ENCODE peak calls at places on chromosomes 1 and 21, in eight cellular contexts. One of them, this sample, is unnamed.
A peak's percentile ranks its signal among the peaks of the same experiment; 100 is the strongest.

GRCh38 chr1:185227161-185227560 is 70.2 kb downstream of the SWT1 start:
- DNase-seq in neural crest cell: no peak
- DNase-seq in ovary: no peak
- DNase-seq in AG04449: no peak
- DNase-seq in neural progenitor cell: no peak
- DNase-seq in H9: no peak
- DNase-seq in GM13976: no peak
- DNase-seq in endothelial cell: no peak
- DNase-seq in this sample: no peak

GRCh38 chr1:189616893-189617292 is 860.8 kb downstream of the BRINP3 start:
- DNase-seq in neural crest cell: no peak
- DNase-seq in ovary: no peak
- DNase-seq in AG04449: peak; percentile 23
- DNase-seq in neural progenitor cell: no peak
- DNase-seq in H9: no peak
- DNase-seq in GM13976: no peak
- DNase-seq in endothelial cell: no peak
- DNase-seq in this sample: no peak

GRCh38 chr1:230215049-230215448 is 148.0 kb downstream of the GALNT2 start:
- DNase-seq in neural crest cell: no peak
- DNase-seq in ovary: peak; percentile 67
- DNase-seq in AG04449: no peak
- DNase-seq in neural progenitor cell: peak; percentile 52
- DNase-seq in H9: peak; percentile 45
- DNase-seq in GM13976: no peak
- DNase-seq in endothelial cell: peak; percentile 39
- DNase-seq in this sample: no peak

GRCh38 chr1:219778793-219779369 is 149.5 kb downstream of the SLC30A10 start:
- DNase-seq in neural crest cell: no peak
- DNase-seq in ovary: no peak
- DNase-seq in AG04449: no peak
- DNase-seq in neural progenitor cell: no peak
- DNase-seq in H9: no peak
- DNase-seq in GM13976: no peak
- DNase-seq in endothelial cell: no peak
- DNase-seq in this sample: no peak

GRCh38 chr1:202264300-202265075 is 70.9 kb downstream of the LGR6 start:
- DNase-seq in neural crest cell: no peak
- DNase-seq in ovary: no peak
- DNase-seq in AG04449: no peak
- DNase-seq in neural progenitor cell: no peak
- DNase-seq in H9: peak; percentile 18
- DNase-seq in GM13976: no peak
- DNase-seq in endothelial cell: no peak
- DNase-seq in this sample: no peak

GRCh38 chr1:230713915-230714764 is at the start of gene AGT:
- DNase-seq in neural crest cell: no peak
- DNase-seq in ovary: peak; percentile 58
- DNase-seq in AG04449: peak; percentile 69
- DNase-seq in neural progenitor cell: peak; percentile 6
- DNase-seq in H9: no peak
- DNase-seq in GM13976: no peak
- DNase-seq in endothelial cell: no peak
- DNase-seq in this sample: peak; percentile 63

GRCh38 chr1:221458430-221459156 is 283.3 kb downstream of the DUSP10 start:
- DNase-seq in neural crest cell: no peak
- DNase-seq in ovary: no peak
- DNase-seq in AG04449: peak; percentile 64
- DNase-seq in neural progenitor cell: no peak
- DNase-seq in H9: no peak
- DNase-seq in GM13976: no peak
- DNase-seq in endothelial cell: no peak
- DNase-seq in this sample: peak; percentile 92

GRCh38 chr1:43063394-43064219 is 104.9 kb upstream of the SLC2A1 start:
- DNase-seq in neural crest cell: no peak
- DNase-seq in ovary: no peak
- DNase-seq in AG04449: no peak
- DNase-seq in neural progenitor cell: no peak
- DNase-seq in H9: no peak
- DNase-seq in GM13976: no peak
- DNase-seq in endothelial cell: no peak
- DNase-seq in this sample: no peak

GRCh38 chr1:203826175-203826574 is 30.8 kb downstream of the ZBED6 start:
- DNase-seq in neural crest cell: no peak
- DNase-seq in ovary: no peak
- DNase-seq in AG04449: no peak
- DNase-seq in neural progenitor cell: no peak
- DNase-seq in H9: no peak
- DNase-seq in GM13976: no peak
- DNase-seq in endothelial cell: no peak
- DNase-seq in this sample: no peak

GRCh38 chr1:95117207-95118018 is at the start of gene TLCD4:
- DNase-seq in neural crest cell: peak; percentile 56
- DNase-seq in ovary: peak; percentile 61
- DNase-seq in AG04449: no peak
- DNase-seq in neural progenitor cell: peak; percentile 89
- DNase-seq in H9: peak; percentile 79
- DNase-seq in GM13976: peak; percentile 59
- DNase-seq in endothelial cell: peak; percentile 70
- DNase-seq in this sample: no peak

GRCh38 chr1:153946622-153947246 is at the start of gene DENND4B:
- DNase-seq in neural crest cell: peak; percentile 78
- DNase-seq in ovary: peak; percentile 90
- DNase-seq in AG04449: no peak
- DNase-seq in neural progenitor cell: peak; percentile 92
- DNase-seq in H9: peak; percentile 94
- DNase-seq in GM13976: peak; percentile 95
- DNase-seq in endothelial cell: peak; percentile 85
- DNase-seq in this sample: peak; percentile 50

GRCh38 chr1:236502972-236503639 is 20.7 kb upstream of the LGALS8 start:
- DNase-seq in neural crest cell: peak; percentile 8
- DNase-seq in ovary: peak; percentile 50
- DNase-seq in AG04449: no peak
- DNase-seq in neural progenitor cell: peak; percentile 85
- DNase-seq in H9: peak; percentile 78
- DNase-seq in GM13976: no peak
- DNase-seq in endothelial cell: peak; percentile 73
- DNase-seq in this sample: no peak

GRCh38 chr1:245599413-245600174 is 444.8 kb downstream of the KIF26B start:
- DNase-seq in neural crest cell: no peak
- DNase-seq in ovary: no peak
- DNase-seq in AG04449: peak; percentile 33
- DNase-seq in neural progenitor cell: no peak
- DNase-seq in H9: peak; percentile 28
- DNase-seq in GM13976: no peak
- DNase-seq in endothelial cell: no peak
- DNase-seq in this sample: peak; percentile 95

GRCh38 chr1:27951396-27951795 is 8.4 kb upstream of the XKR8 start:
- DNase-seq in neural crest cell: no peak
- DNase-seq in ovary: no peak
- DNase-seq in AG04449: no peak
- DNase-seq in neural progenitor cell: no peak
- DNase-seq in H9: no peak
- DNase-seq in GM13976: no peak
- DNase-seq in endothelial cell: no peak
- DNase-seq in this sample: no peak
- TF ChIP-seq CTCF in neural crest cell: no peak
- TF ChIP-seq CTCF in ovary: no peak
- TF ChIP-seq CTCF in AG04449: no peak
- TF ChIP-seq CTCF in neural progenitor cell: no peak
- TF ChIP-seq CTCF in H9: no peak
- TF ChIP-seq CTCF in GM13976: no peak
- TF ChIP-seq CTCF in endothelial cell: no peak
- TF ChIP-seq CTCF in this sample: no peak

DNA sequence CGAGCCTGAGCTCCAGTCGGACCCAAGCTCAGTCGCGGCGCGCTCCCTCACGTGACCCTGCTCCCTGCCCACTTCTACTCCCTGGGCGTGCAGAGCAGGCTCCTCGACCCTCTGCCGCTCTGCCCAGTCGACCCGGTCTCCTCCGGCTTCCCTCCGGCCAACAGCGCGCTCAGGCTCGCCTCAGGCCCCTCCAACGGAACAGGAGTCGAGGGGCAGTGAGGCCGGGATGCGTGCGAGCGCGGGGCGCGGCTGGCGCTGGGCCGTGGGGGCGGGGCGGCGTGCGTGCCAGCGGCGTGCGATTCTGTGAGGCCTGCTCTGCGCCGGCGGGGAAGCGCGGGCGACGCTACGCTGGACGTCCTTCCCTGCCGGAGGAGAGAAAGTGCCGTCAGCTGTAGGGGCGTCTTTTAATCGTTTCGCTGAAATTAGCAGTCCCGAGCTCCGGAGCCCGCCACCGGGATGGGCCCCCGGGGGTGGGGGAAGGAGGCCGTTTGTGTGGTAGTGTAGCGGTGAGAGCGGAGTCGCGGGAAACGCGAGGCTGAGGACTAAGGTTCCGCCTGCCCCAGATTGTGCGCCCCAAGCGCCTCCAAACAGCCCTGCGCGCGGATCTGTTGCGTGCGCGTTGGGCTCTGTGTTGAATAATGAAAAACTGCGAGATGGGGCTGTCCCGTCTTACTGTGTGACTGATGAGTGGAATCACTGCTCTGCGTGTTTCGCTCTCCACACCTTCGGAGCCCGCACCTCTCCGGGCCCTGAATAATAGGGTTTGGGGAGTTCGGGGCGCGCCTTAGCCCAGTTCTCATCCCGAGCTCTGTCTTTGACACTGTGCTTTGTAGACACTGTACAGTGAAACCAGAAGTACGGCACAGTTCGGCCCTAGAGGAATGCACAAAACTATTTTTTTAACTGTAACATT is at the start of gene ACBD6:
- DNase-seq in neural crest cell: peak; percentile 84
- DNase-seq in ovary: peak; percentile 89
- DNase-seq in AG04449: no peak
- DNase-seq in neural progenitor cell: peak; percentile 89
- DNase-seq in H9: peak; percentile 88
- DNase-seq in GM13976: peak; percentile 91
- DNase-seq in endothelial cell: peak; percentile 91
- DNase-seq in this sample: peak; percentile 67
- TF ChIP-seq CTCF in neural crest cell: peak; percentile 26
- TF ChIP-seq CTCF in ovary: no peak
- TF ChIP-seq CTCF in AG04449: peak; percentile 14
- TF ChIP-seq CTCF in neural progenitor cell: peak; percentile 25
- TF ChIP-seq CTCF in H9: peak; percentile 24
- TF ChIP-seq CTCF in GM13976: no peak
- TF ChIP-seq CTCF in endothelial cell: no peak
- TF ChIP-seq CTCF in this sample: no peak

DNA sequence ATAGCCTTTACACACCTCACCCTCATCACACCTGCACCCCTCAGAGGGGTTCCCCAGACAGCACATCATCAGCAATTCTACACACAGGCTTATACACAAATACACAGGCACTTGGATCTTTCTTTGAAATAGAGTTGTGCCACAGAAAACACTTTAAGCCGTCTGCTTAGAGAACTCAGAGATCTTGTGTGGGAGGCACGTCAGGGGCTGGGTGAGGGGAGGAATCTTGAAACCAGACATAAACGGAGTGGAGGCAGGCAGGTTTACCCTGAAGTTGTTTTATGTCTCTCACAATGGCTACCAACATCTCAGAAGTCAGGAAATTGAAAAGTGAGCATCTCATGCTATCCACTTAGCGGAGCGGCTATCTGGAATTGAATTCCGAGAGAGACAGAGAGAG is 151.9 kb upstream of the GJB5 start:
- DNase-seq in neural crest cell: no peak
- DNase-seq in ovary: no peak
- DNase-seq in AG04449: no peak
- DNase-seq in neural progenitor cell: no peak
- DNase-seq in H9: no peak
- DNase-seq in GM13976: no peak
- DNase-seq in endothelial cell: no peak
- DNase-seq in this sample: no peak
- TF ChIP-seq CTCF in neural crest cell: no peak
- TF ChIP-seq CTCF in ovary: no peak
- TF ChIP-seq CTCF in AG04449: no peak
- TF ChIP-seq CTCF in neural progenitor cell: no peak
- TF ChIP-seq CTCF in H9: no peak
- TF ChIP-seq CTCF in GM13976: no peak
- TF ChIP-seq CTCF in endothelial cell: no peak
- TF ChIP-seq CTCF in this sample: no peak

GRCh38 chr21:45747802-45748445 is 104.4 kb downstream of the PCBP3 start:
- DNase-seq in neural crest cell: no peak
- DNase-seq in ovary: no peak
- DNase-seq in AG04449: no peak
- DNase-seq in neural progenitor cell: no peak
- DNase-seq in H9: no peak
- DNase-seq in GM13976: no peak
- DNase-seq in endothelial cell: no peak
- DNase-seq in this sample: peak; percentile 16
- TF ChIP-seq CTCF in neural crest cell: no peak
- TF ChIP-seq CTCF in ovary: no peak
- TF ChIP-seq CTCF in AG04449: no peak
- TF ChIP-seq CTCF in neural progenitor cell: no peak
- TF ChIP-seq CTCF in H9: peak; percentile 7
- TF ChIP-seq CTCF in GM13976: no peak
- TF ChIP-seq CTCF in endothelial cell: no peak
- TF ChIP-seq CTCF in this sample: no peak

DNA sequence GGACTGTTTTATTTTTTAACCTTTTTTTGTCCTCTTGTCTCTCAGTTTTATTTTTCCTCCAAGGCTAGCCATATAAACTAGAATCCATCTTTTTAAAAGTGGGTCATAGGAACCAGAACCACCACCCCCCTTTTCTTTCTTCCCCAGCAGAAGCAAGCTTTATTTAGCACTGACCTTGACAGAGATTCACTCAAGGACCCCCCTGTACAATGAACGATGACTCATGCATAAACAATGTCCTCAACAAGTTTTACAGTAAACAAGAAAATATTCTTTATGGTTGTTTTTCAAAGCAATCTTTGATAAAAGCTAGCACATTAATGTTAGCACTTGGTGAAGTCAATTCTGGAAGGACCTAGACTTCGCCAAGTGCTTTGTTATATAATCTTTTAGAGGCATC is 14.1 kb downstream of the PKN2 start:
- DNase-seq in neural crest cell: no peak
- DNase-seq in ovary: no peak
- DNase-seq in AG04449: no peak
- DNase-seq in neural progenitor cell: no peak
- DNase-seq in H9: no peak
- DNase-seq in GM13976: no peak
- DNase-seq in endothelial cell: no peak
- DNase-seq in this sample: no peak
- TF ChIP-seq CTCF in neural crest cell: no peak
- TF ChIP-seq CTCF in ovary: no peak
- TF ChIP-seq CTCF in AG04449: no peak
- TF ChIP-seq CTCF in neural progenitor cell: no peak
- TF ChIP-seq CTCF in H9: no peak
- TF ChIP-seq CTCF in GM13976: no peak
- TF ChIP-seq CTCF in endothelial cell: no peak
- TF ChIP-seq CTCF in this sample: no peak

This sample was measured in AG09319.